ENCODE peak calls at places on chromosome 15, in four cellular contexts. F is Peyer's patch, J is heart left ventricle, I is upper lobe of left lung. X is an unnamed sample.

GRCh38 chr15:69044899-69045298 is 30.4 kb downstream of the NOX5 start:
- DNase-seq in F (no peak), I (no peak), J (no peak), X (peak)

GRCh38 chr15:78734441-78735064 is 76.7 kb downstream of the ADAMTS7 start:
- DNase-seq in J (no peak), F (no peak), I (no peak), X (no peak)

GRCh38 chr15:75067123-75067854 is 43.9 kb downstream of the PPCDC start:
- DNase-seq in F (peak), J (no peak), I (no peak), X (peak)

GRCh38 chr15:100968043-100968966 is 49.1 kb downstream of the LRRK1 start:
- DNase-seq in I (no peak), J (no peak), F (no peak), X (no peak)

GRCh38 chr15:85625856-85626255 is 168.9 kb downstream of the KLHL25 start:
- DNase-seq in I (no peak), F (no peak), J (no peak), X (no peak)

GRCh38 chr15:101145362-101145761 is 106.5 kb downstream of the CHSY1 start:
- DNase-seq in F (no peak), I (no peak), J (no peak), X (peak)

GRCh38 chr15:101180620-101181307 is 71.1 kb downstream of the CHSY1 start:
- DNase-seq in I (no peak), J (no peak), F (no peak), X (peak)

GRCh38 chr15:29914441-29915053 is 92.3 kb upstream of the TJP1 start:
- DNase-seq in J (no peak), I (no peak), F (no peak), X (no peak)

GRCh38 chr15:74724570-74725240 is 623 bp downstream of the CYP1A1 start:
- DNase-seq in I (no peak), F (no peak), J (no peak), X (no peak)

GRCh38 chr15:42427429-42428223 is 63.3 kb downstream of the ZNF106 start:
- DNase-seq in F (no peak), I (no peak), J (no peak), X (no peak)

GRCh38 chr15:87570186-87570585 is 686.4 kb downstream of the NTRK3 start:
- DNase-seq in J (no peak), I (no peak), F (no peak), X (no peak)

GRCh38 chr15:63605036-63605435 is 7.8 kb downstream of the FBXL22 start:
- DNase-seq in I (no peak), J (no peak), F (no peak), X (no peak)

GRCh38 chr15:67945951-67946700 is 106.3 kb upstream of the RNU6-1 start:
- DNase-seq in I (no peak), J (peak), F (no peak), X (no peak)

GRCh38 chr15:63832620-63833245 is 1.0 kb downstream of the HERC1 start:
- DNase-seq in J (no peak), I (no peak), F (no peak), X (peak)

DNA sequence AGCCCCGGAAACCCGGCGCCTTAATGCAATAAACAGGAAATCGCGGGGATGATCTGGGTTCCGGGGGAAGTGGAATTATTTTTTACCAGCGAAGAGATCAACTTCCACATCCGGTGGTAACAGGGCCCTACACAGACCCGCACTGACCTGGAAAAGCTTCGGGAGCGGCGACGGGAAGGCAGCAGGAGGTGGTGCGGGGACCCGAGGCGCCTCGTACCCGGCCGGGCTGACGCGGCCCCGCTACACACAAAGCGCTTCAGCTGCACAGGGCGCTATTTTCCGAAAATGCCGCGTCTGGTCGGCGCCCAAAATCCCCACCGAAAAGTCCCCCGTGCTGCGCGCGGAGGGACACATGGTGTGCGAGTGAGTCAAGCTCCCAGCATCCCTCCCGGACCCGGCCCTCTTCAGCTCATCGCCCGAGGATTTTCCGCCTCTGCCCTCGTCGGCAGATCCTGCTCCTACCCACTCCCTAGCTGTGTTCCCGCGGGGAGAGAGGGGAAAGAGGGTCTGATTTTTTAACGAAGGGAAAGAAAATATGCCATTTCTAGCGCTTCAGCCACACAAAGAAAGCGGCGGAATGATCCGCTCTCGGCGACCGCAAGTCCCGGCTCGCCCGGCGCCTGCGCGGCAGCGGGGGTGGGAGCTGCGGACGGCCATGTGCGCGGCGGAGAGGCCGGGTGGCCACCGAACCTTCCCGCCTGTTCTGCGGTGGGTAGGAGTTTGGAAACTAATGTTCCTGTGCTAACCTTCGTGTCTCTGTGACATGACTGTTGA is at the start of gene GABPB1:
- DNase-seq in I (peak), J (peak), F (peak), X (peak)
- TF ChIP-seq POLR2A in I (peak), J (peak), F (peak), X (peak)

GRCh38 chr15:97870771-97871170 is 89.7 kb upstream of the ARRDC4 start:
- DNase-seq in I (no peak), J (no peak), F (no peak), X (no peak)

GRCh38 chr15:97874139-97874538 is 86.4 kb upstream of the ARRDC4 start:
- DNase-seq in F (no peak), I (peak), J (no peak), X (no peak)

GRCh38 chr15:97881568-97881967 is 78.9 kb upstream of the ARRDC4 start:
- DNase-seq in I (no peak), F (no peak), J (no peak), X (no peak)

GRCh38 chr15:97875025-97875512 is 85.4 kb upstream of the ARRDC4 start:
- DNase-seq in I (no peak), J (no peak), F (no peak), X (no peak)

DNA sequence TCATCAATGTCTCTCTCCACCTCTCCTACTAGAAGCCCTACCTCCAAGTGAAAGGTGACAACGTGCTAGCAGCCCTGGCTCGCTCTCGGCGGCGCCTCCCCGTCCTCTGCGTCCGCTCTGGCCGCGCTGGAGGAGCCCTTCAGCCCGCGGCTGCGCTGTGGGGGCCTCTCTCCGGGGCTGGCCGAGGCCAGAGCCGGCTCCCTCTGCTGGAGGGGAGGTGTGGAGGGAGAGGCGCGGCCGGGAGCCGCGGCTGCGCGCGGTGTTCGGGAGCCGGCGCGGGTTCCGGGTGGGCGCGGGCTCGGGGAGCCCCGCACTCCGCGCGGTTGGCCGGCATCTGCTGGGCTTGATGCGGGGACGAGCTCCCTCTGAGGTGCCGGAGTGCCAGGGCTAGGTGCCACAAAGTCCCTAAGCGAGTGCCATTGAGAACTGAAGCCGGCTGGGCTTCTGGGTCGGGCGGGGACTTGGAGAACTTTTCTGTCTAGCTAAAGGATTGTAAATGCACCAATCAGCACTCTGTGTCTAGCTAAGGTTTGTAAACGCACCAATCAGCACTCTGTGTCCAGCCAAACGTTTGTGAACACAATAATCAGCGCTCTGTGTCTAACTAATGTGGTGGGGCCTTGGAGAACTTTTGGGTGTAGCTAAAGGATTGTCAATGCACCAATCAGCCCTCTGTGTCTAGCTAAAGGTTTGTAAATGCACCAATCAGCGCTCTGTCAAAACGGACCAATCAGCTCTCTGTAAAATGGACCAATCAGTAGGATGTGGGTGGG is 84.8 kb upstream of the ARRDC4 start:
- DNase-seq in F (no peak), J (peak), I (peak), X (peak)
- TF ChIP-seq POLR2A in F (no peak), J (peak), I (no peak), X (peak)

DNA sequence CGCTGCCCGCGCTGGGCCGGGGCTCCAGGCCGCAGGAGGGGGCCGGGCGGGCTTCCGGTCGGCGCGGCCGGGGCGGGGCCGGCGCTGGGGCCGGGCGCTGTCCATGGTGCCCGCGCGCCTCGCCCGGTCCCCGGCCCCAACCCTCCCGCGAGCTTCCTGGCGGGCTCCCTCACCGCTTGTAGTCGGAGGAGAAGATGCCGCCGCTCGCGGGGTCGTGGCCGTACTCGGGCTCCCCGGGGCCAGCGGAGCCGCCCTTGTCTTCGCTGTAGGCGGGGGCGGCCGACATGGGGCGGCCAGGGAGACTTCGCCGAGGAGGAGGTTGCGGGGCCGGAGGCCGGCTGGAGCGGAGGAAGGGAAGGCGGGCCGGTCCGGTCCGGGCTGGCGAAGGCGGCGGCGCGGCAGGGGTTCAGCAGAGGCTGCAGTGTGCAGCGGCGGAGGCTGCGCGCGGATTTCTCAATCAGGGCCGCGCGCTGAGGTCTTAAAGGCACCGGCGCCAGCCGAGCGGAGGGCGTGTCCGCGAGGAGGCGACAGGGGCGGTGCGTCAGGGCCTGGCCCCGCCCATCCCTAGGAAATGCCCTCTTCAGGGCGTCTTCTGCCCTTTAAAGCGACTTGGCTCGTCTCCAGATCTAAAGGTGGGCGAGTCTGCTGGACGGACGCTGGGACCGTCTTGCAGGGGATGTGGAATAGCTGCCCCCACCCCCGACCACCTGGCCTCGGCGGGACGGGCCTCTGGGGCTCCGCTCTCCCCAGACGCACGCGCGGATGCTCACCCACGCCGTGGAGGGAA is at the start of gene AP3B2:
- DNase-seq in I (peak), J (peak), F (peak), X (peak)
- TF ChIP-seq POLR2A in I (no peak), J (no peak), F (no peak), X (no peak)

GRCh38 chr15:61038387-61038786 is 190.7 kb downstream of the RORA start:
- DNase-seq in J (no peak), I (no peak), F (no peak), X (no peak)

GRCh38 chr15:61034793-61035710 is 194.1 kb downstream of the RORA start:
- DNase-seq in F (no peak), I (no peak), J (no peak), X (no peak)

GRCh38 chr15:61037031-61037430 is 192.1 kb downstream of the RORA start:
- DNase-seq in J (no peak), F (no peak), I (no peak), X (no peak)

GRCh38 chr15:61033938-61034792 is 194.9 kb downstream of the RORA start:
- DNase-seq in I (no peak), J (no peak), F (no peak), X (no peak)

DNA sequence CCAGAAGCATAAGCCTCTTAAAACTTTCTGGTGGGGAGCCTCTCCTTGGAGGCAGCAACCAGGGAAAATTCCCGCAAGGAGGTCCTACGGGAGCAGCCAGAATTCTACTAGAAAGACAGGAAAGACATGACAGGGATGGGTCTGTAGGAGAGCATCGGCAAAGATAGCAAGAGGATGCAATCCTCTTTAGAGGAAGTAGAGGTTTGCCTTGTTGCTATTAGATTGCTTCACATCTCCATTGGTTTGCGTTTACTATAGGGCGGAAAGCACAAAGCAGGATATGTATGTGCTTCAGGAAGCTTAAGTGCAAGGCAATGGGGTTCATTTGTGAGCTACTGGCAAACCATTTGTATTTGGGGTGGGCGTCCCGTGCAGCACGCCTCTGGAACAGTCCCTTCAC is 193.0 kb downstream of the RORA start:
- DNase-seq in J (no peak), I (no peak), F (no peak), X (no peak)
- TF ChIP-seq POLR2A in J (no peak), I (no peak), F (no peak), X (no peak)

DNA sequence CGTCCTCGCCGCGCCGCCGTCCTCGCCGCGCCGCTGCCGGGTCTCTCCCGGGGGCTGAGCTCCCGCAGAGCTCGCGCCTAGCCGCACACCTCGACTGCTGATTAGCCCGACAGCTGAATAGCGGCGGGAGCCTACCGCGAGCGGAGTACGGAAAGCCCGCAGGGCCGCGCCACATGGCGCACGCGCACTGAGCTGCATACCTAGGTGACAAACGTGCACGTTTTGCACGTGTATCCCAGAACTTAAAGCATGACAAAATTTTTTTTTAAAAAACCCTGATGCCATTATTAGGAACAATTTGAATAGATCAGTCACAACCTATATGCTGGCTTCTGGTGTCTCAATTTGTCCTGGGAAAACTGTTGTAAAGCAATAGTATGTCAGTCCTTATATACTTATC is at the start of gene GOLGA8A:
- DNase-seq in I (peak), J (peak), F (peak), X (peak)
- TF ChIP-seq POLR2A in I (no peak), J (no peak), F (no peak), X (no peak)

GRCh38 chr15:80576519-80577090 is 118.5 kb upstream of the ABHD17C start:
- DNase-seq in F (peak), J (no peak), I (no peak), X (no peak)
- TF ChIP-seq POLR2A in F (no peak), J (no peak), I (no peak), X (no peak)

DNA sequence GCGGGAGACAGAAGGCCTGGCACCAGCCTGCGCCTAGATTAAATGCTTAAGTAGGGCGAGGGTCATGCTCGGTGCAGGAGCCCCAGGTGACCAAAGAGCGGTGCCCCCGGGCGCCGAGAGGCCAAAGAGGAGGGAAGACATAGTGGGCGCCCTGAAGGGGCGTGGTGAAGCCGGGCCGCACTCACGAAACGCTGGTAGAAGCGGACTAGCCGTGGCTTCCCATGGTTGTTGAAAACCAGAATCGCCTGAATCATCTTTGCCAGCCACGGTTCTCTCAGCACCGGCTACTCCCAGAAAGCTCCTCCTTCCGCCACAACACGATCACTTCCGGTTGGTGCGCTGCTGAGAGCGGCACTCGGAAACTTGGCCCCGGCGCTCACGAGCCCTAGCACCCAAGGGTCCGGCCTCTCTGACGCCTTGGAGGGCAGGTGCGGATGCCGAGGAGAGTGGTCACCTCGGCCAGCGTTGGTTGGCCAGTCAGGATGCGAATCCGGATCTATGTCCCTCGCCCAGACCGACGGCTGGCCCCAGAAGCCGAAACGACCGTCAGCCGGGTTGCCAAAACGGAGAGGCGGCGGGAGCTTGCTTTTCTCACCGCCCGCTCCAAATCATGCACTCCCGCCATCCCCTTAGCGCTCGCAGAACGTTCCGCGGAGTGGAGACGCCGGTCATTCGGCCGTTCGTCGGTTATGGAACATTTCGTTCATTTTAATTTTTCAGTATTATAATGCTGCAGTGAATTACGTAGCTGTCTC is at the start of gene AP3S2:
- DNase-seq in I (peak), J (peak), F (peak), X (peak)
- TF ChIP-seq POLR2A in I (peak), J (peak), F (peak), X (peak)

GRCh38 chr15:70241031-70241430 is 143.3 kb upstream of the TLE3 start:
- DNase-seq in F (peak), I (no peak), J (no peak), X (no peak)

GRCh38 chr15:70241561-70242320 is 144.0 kb upstream of the TLE3 start:
- DNase-seq in F (peak), I (no peak), J (no peak), X (no peak)

GRCh38 chr15:70243686-70244540 is 146.2 kb upstream of the TLE3 start:
- DNase-seq in J (no peak), F (peak), I (no peak), X (peak)

GRCh38 chr15:70244978-70245542 is 147.3 kb upstream of the TLE3 start:
- DNase-seq in I (no peak), J (no peak), F (peak), X (no peak)

GRCh38 chr15:70242962-70243685 is 145.4 kb upstream of the TLE3 start:
- DNase-seq in I (no peak), F (peak), J (no peak), X (no peak)
- TF ChIP-seq POLR2A in I (no peak), F (no peak), J (no peak), X (no peak)

GRCh38 chr15:80456517-80457497 is 52.6 kb downstream of the ARNT2 start:
- DNase-seq in F (no peak), J (no peak), I (no peak), X (no peak)

GRCh38 chr15:80455051-80455648 is 51.0 kb downstream of the ARNT2 start:
- DNase-seq in I (no peak), F (peak), J (no peak), X (no peak)

GRCh38 chr15:80457896-80458295 is 53.7 kb downstream of the ARNT2 start:
- DNase-seq in I (no peak), F (no peak), J (no peak), X (no peak)

GRCh38 chr15:80459380-80459779 is 55.2 kb downstream of the ARNT2 start:
- DNase-seq in I (no peak), J (no peak), F (no peak), X (no peak)

DNA sequence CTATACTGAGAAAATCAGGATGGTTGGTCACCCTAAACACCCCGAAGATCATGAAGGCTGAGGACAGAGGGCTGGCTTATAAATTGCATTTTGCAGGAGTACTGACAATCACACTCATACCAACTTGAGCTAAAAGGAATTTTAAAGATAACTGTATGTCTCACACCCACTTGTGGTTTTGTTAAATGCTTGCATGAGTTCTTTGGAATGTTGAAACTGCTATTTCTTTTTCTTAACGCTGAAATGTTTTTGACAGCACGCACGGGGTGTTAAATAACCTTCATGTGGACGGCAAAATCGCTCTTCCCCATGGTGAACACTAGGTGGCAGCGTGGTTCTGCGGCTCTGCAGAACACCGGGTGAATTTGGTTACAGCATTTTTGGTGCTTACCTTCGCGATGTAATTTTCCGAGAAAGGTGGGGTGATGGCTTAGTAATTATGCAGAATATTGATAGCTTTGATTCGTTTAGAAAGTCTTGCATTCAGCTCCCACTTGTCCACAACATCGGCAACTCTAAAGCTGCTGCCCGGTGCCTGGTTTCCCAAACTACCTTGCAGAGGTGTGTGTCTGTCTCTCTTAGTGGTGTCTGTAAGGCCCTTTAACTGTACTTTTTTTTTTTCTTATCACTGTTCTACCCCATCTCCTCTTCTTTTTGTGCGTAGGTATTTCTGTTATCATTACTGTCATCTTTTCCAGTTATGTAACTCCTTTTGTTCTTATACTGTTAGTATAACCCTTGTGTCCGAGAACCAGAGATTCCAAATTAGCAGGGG is 51.7 kb downstream of the ARNT2 start:
- DNase-seq in I (no peak), F (peak), J (no peak), X (peak)
- TF ChIP-seq POLR2A in I (no peak), F (no peak), J (no peak), X (no peak)

GRCh38 chr15:82046668-82047492 is 1.1 kb upstream of the MEX3B start:
- DNase-seq in I (peak), F (peak), J (peak), X (peak)
- TF ChIP-seq POLR2A in I (peak), F (peak), J (peak), X (peak)